ENCODE peak calls at places on chromosomes 11 and 22, in four cellular contexts. X is adipocyte; G is Caco-2; C is CD8-positive, alpha-beta T cell. V is an unnamed sample. For H3K36me3 and H3K9me3, the result is how much of the 10 kb centered on the place peaks cover.

GRCh38 chr22:28541137-28541536 is 138.5 kb downstream of the TTC28 start:
- DNase-seq in X (no peak), C (no peak), G (no peak), V (no peak)

GRCh38 chr11:113778111-113778910 is 1.3 kb upstream of the CLDN25 start:
- DNase-seq in X (peak), G (no peak), C (no peak), V (peak)

GRCh38 chr22:27123880-27124279 is 466.5 kb downstream of the MIAT start:
- DNase-seq in X (no peak), G (no peak), C (no peak), V (no peak)

GRCh38 chr22:22397875-22398524 is 110.5 kb downstream of the ZNF280B start:
- DNase-seq in X (no peak), C (no peak), G (no peak), V (no peak)

GRCh38 chr11:130243816-130244215 is 70.9 kb downstream of the ZBTB44 start:
- DNase-seq in X (no peak), G (no peak), C (no peak), V (no peak)

GRCh38 chr22:37893583-37893983 is 12.5 kb upstream of the MICALL1 start:
- DNase-seq in X (no peak), C (no peak), G (no peak), V (no peak)

GRCh38 chr11:19648321-19648720 is 64.3 kb upstream of the NAV2 start:
- DNase-seq in X (no peak), C (no peak), G (no peak), V (no peak)

GRCh38 chr11:91209751-91210150 is 986.9 kb upstream of the CHORDC1 start:
- DNase-seq in X (no peak), G (no peak), C (no peak), V (no peak)

GRCh38 chr22:38866399-38867123 is 5.5 kb downstream of the CBX6 start:
- DNase-seq in C (no peak), G (no peak), X (no peak), V (no peak)

GRCh38 chr11:80109652-80110051 is 668.8 kb upstream of the TENM4 start:
- DNase-seq in C (no peak), G (no peak), X (no peak), V (no peak)

GRCh38 chr11:34791725-34792124 is 124.5 kb downstream of the APIP start:
- DNase-seq in X (peak), C (no peak), G (no peak), V (no peak)

GRCh38 chr11:104275992-104276391 is 112.0 kb upstream of the PDGFD start:
- DNase-seq in G (no peak), C (no peak), X (no peak), V (peak)

GRCh38 chr11:15696069-15696468 is 581.3 kb downstream of the INSC start:
- DNase-seq in X (no peak), C (no peak), G (no peak), V (no peak)

GRCh38 chr11:36139767-36140166 is 149.5 kb downstream of the COMMD9 start:
- DNase-seq in X (no peak), C (no peak), G (no peak), V (no peak)

GRCh38 chr11:57547854-57548377 is 10.5 kb downstream of the SMTNL1 start:
- DNase-seq in C (peak), G (no peak), X (no peak), V (no peak)

GRCh38 chr22:46511391-46512370 is 25.7 kb downstream of the CELSR1 start:
- DNase-seq in X (no peak), G (no peak), C (no peak), V (no peak)

GRCh38 chr11:77214557-77214956 is 86.5 kb downstream of the MYO7A start:
- DNase-seq in G (no peak), X (no peak), C (no peak), V (no peak)

GRCh38 chr11:33617672-33618362 is 82.8 kb downstream of the C11orf91 start:
- DNase-seq in X (no peak), G (no peak), C (no peak), V (no peak)

GRCh38 chr11:16986434-16987204 is 27.6 kb downstream of the PLEKHA7 start:
- DNase-seq in X (no peak), G (no peak), C (peak), V (peak)

GRCh38 chr11:19134004-19134403 is 17.0 kb downstream of the ZDHHC13 start:
- DNase-seq in C (no peak), G (no peak), X (no peak), V (no peak)

GRCh38 chr22:42010778-42011177 is 12.2 kb downstream of the WBP2NL start:
- DNase-seq in X (no peak), C (no peak), G (no peak), V (no peak)

GRCh38 chr11:128157423-128158298 is 429.7 kb downstream of the ETS1 start:
- DNase-seq in X (peak), G (peak), C (peak), V (peak)

GRCh38 chr11:67674442-67674871 is at the start of gene ALDH3B2:
- DNase-seq in C (no peak), X (no peak), G (peak), V (no peak)

DNA sequence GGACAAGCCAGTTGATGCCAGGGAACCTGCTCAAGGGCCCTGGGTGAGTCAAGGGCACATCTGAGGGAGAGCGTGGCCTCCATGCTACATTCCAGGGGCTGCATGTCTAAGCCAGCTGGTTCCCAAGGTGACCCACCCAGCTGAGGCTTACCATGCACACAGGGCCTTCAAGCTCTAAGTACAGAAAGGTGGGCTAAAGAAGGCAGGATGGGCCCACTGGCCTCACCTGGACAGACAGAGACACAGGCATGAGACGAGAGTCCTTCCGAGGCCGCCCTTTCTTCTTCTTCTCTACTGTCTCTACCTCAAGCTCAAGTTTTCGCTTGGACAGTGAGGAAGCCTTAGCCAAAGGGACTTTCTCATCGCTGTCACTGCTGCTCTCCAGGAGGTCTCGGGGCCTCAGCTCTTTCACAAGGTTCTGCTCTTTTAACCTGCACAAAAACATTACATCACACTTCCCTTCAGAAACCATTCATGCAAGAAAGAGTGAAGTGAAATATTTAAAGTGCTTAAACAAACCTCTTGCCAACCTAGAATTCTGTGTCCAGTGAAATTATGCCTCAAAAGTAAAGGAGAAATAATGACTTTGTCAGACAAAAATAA is 69.9 kb downstream of the HIRA start:
- DNase-seq in X (no peak), G (no peak), C (no peak), V (no peak)
- H3K36me3 ChIP-seq in X (half or more), G (under half), C (under half), V (half or more)

DNA sequence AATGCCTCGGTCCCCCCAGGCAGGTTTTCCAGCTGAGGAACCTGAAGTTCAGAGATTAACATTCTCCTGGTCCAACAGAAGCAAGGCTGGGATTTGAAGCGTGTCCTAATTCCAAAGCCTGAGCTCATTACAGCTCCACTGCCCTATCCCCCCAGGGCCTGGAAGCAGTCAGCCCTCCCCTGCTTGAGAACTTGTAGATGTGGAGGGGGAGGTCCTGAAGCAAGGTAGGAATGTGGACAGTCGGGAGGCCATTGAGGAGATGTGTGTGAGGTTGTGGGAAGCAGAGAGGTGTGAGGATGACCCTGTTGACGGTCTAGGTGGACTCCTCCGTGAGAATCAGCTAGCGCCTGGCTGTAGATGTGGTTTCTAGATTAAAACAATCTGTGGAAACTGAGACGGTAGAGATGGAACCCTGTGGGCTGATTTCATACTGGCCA is 8.1 kb downstream of the GRAMD1B start:
- DNase-seq in X (peak), G (peak), C (no peak), V (no peak)
- H3K9me3 ChIP-seq in X (under half), G (under half), C (under half), V (under half)

GRCh38 chr22:24090581-24090980 is 79.5 kb downstream of the CABIN1 start:
- DNase-seq in C (no peak), G (no peak), X (no peak), V (no peak)

GRCh38 chr22:24089951-24090350 is 78.8 kb downstream of the CABIN1 start:
- DNase-seq in X (no peak), G (no peak), C (no peak), V (no peak)

GRCh38 chr22:24088796-24089195 is 77.7 kb downstream of the CABIN1 start:
- DNase-seq in C (no peak), X (peak), G (no peak), V (no peak)

GRCh38 chr22:24093855-24094254 is 82.8 kb downstream of the CABIN1 start:
- DNase-seq in C (no peak), X (no peak), G (no peak), V (no peak)

DNA sequence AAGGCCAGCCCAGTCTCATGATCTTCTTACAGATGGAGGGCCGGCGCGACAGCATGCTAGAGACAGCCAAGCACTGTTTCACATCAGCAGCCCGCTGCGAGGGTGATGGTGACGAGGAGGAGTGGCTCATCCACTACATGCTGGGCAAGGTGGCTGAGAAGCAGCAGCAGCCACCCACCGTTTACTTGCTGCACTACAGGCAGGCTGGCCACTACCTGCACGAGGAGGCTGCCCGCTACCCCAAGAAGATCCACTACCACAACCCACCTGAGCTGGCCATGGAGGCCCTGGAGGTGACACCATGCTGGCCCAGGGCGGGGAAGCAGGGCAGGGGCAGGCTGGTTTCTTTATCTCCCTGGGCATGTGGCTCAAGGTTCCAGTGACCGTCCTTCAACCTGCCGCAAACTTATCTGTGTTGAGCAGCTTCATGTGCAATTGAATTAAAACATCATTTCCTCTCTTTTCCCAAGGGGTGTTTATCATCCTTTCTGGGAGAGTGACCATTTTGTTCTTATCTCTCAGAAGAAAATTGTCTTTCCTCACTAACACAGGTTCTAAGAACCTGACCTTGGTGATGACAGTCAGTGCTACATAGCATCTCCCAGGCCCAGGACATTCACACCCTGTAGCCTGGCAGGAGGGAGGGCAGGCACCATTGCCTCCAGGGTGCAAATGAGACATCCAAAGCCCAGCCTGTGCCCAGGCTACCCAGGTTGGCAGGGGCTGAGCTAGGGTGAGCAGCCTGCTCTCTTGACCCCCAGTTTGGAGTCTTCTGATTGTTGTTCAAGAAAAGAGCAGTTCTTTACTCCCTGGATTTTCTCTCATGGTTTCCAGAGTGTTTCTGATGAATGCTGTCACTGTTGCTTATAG is 80.7 kb downstream of the CABIN1 start:
- DNase-seq in C (no peak), G (no peak), X (no peak), V (no peak)
- H3K36me3 ChIP-seq in C (under half), G (under half), X (half or more), V (under half)

DNA sequence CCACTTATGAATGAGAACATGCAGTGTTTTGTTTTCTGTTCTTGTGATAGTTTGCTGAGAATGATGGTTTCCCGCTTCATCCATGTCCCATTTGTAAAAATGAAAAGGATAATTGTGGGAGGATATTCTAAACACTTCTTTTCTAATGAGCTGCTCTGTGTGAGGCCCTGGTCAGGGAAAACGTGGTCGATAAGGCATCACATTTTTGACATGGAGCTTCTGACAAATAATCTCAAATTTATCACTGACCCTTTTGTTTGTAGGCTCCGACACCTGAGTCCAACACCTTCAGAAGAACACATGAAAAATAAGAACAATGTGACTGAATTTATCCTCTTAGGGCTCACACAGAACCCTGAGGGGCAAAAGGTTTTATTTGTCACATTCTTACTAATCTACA is at the start of gene OR4A15:
- DNase-seq in G (no peak), X (no peak), C (no peak), V (no peak)
- H3K9me3 ChIP-seq in G (under half), X (under half), C (under half), V (under half)

DNA sequence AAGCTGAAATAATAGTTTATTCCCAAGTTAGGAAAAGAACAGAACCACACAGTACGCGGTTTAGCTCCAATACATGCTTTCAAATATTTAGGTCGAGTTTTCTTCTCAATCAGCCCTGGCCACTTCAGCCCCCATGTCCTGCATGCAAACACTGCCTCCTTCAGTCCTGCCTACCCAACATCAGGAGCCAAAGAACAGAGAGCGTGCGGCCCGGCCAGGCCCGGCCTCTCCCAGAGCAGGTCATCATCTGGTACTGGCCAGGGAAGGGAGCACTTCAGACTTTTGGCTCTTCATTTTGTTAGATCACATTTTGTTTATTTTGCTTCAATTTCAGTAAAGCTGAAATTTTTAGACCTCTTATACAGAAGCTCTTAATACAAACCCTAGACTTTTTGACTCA is 6.7 kb downstream of the BRD1 start:
- DNase-seq in X (no peak), G (no peak), C (no peak), V (no peak)
- H3K36me3 ChIP-seq in X (half or more), G (under half), C (under half), V (under half)

DNA sequence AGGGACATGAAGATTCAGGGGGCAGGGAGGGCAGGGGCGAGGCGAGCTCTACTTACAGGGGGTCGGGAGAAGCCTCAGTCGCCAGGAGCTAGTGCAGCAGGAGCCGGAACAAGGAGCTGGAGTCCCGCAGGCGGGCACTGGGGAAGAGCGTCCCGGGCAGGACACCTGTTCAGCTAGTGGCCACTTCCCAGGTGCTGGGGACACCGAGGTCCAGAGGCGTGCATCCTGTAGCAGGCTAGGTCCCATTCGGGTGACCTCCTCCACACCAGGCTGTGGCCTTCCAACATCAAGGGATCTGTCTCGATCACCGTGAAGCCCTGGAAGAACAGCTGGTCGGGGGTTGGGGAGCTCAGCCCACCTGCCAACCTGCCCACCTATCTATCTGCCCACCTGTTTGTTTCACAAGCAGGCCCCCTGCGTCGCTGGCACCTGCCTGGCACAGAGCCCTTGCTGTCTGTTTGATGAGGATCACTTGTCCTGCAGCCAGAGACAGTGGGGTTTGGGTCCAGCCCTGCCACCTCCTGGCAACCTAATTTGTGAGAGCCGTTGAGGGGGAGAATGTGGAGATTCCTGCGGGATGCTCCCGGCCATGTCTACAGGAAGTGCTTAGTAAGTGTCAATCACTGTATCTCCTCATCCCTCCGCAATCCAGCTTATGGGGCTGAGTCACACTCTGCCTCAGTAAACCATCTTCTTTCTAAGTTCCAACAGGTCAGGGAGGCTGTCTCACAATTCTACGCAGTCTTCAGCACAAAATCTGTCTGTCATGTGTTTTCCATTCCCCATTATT is 940.9 kb downstream of the BRD1 start:
- DNase-seq in C (no peak), G (peak), X (no peak), V (no peak)
- H3K9me3 ChIP-seq in C (under half), G (under half), X (under half), V (under half)